ENCODE peak calls at places on chromosome 2, in five cellular contexts. N is A549, D is fibroblast of lung, J is choroid plexus epithelial cell, V is endothelial cell. Y is an unnamed sample.

GRCh38 chr2:158234497-158234896 is 132.8 kb downstream of the UPP2 start:
- DNase-seq in N (no peak), J (no peak), V (no peak), D (peak; percentile 9), Y (no peak)

GRCh38 chr2:145538661-145539319 is 1018.9 kb upstream of the ZEB2 start:
- DNase-seq in D (peak; percentile 37), V (no peak), N (no peak), J (no peak), Y (no peak)

GRCh38 chr2:196315388-196316049 is 144.1 kb upstream of the STK17B start:
- DNase-seq in J (peak; percentile 56), D (peak; percentile 30), N (peak; percentile 76), V (no peak), Y (no peak)

GRCh38 chr2:153487482-153487881 is 8.9 kb upstream of the RPRM start:
- DNase-seq in V (no peak), D (no peak), J (no peak), N (no peak), Y (no peak)

GRCh38 chr2:10260130-10260529 is 42.6 kb upstream of the HPCAL1 start:
- DNase-seq in J (no peak), D (peak; percentile 23), N (no peak), V (no peak), Y (no peak)

GRCh38 chr2:6917071-6917760 is at the start of gene RNF144A:
- DNase-seq in V (peak; percentile 85), N (peak; percentile 53), J (peak; percentile 54), D (peak; percentile 16), Y (no peak)

GRCh38 chr2:6674381-6674780 is 191.3 kb downstream of the CMPK2 start:
- DNase-seq in N (no peak), D (no peak), V (no peak), J (peak; percentile 3), Y (no peak)

GRCh38 chr2:225488743-225489142 is 89.2 kb downstream of the NYAP2 start:
- DNase-seq in J (no peak), N (no peak), V (no peak), D (no peak), Y (no peak)

GRCh38 chr2:219435701-219436100 is 1.1 kb downstream of the SPEG start:
- DNase-seq in V (no peak), D (no peak), N (no peak), J (no peak), Y (no peak)

GRCh38 chr2:163187119-163187518 is 348.6 kb upstream of the KCNH7 start:
- DNase-seq in J (no peak), N (no peak), D (no peak), V (no peak), Y (no peak)

GRCh38 chr2:163187995-163188655 is 349.6 kb upstream of the KCNH7 start:
- DNase-seq in N (no peak), D (no peak), J (no peak), V (no peak), Y (no peak)

GRCh38 chr2:163191372-163191771 is 352.8 kb upstream of the KCNH7 start:
- DNase-seq in V (peak; percentile 30), D (peak; percentile 64), N (peak; percentile 69), J (peak; percentile 82), Y (no peak)
- TF ChIP-seq CTCF in V (peak; percentile 59), D (peak; percentile 62), N (peak; percentile 87), J (peak; percentile 75), Y (no peak)

GRCh38 chr2:177905640-177906039 is 166.9 kb downstream of the PDE11A start:
- DNase-seq in D (no peak), N (no peak), J (no peak), V (no peak), Y (no peak)
- TF ChIP-seq CTCF in D (no peak), N (no peak), J (no peak), V (no peak), Y (no peak)

GRCh38 chr2:152171733-152172132 is 3.8 kb downstream of the STAM2 start:
- DNase-seq in J (peak; percentile 25), V (no peak), D (no peak), N (peak; percentile 82), Y (no peak)

GRCh38 chr2:152166633-152167032 is 8.9 kb downstream of the STAM2 start:
- DNase-seq in D (peak; percentile 63), J (peak; percentile 70), N (no peak), V (no peak), Y (no peak)

GRCh38 chr2:152165306-152165705 is 10.3 kb downstream of the STAM2 start:
- DNase-seq in J (no peak), V (no peak), D (no peak), N (no peak), Y (no peak)

GRCh38 chr2:152165780-152166179 is 9.8 kb downstream of the STAM2 start:
- DNase-seq in D (no peak), N (no peak), V (no peak), J (no peak), Y (no peak)

DNA sequence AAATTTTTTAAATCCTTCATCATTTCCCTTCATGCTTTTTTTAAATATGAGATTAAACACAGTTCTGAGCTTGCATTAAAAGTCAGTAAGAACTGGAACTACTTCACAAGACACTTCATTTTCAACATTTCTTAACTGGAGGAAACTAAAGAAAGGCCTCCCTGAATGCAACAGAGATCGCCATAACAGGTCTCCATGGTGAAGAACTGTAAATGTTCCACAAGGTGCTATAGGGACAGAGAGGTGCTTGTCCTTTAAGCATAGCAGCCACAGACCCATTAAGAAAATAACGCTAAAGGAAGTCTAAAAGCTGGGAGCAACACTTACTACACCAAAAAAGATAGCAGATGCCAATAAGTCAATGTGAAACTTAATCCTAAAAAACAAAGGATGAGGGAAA is 8.5 kb downstream of the STAM2 start:
- DNase-seq in V (no peak), D (no peak), J (peak; percentile 33), N (no peak), Y (no peak)
- TF ChIP-seq CTCF in V (no peak), D (no peak), J (no peak), N (no peak), Y (no peak)

GRCh38 chr2:238287702-238288649 is at the start of gene PER2:
- DNase-seq in N (peak; percentile 91), J (peak; percentile 88), D (peak; percentile 71), V (peak; percentile 49), Y (peak; percentile 48)
- TF ChIP-seq CTCF in N (peak; percentile 19), J (peak; percentile 15), D (no peak), V (no peak), Y (no peak)

DNA sequence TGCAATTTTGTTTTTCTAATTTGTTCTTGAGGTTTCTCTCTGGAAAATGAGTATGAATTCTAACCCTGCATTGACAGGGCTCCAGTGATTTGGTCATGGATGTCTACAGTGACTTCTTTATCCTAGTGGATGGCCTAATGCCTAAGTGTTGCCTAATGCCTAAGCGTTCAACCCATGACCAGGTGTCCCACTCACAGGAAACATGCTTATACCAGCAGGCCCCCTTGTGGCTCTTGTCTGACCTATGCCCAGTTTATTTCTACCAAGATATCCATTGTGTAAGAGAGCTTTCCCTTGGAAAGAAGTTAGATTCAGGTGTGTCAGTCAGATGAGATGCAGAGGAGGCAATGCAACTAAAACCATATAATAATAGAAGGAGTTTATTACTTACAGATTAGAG is 77.8 kb upstream of the HNMT start:
- DNase-seq in V (peak; percentile 11), D (no peak), J (no peak), N (peak; percentile 52), Y (no peak)
- TF ChIP-seq CTCF in V (no peak), D (no peak), J (peak; percentile 2), N (no peak), Y (no peak)

DNA sequence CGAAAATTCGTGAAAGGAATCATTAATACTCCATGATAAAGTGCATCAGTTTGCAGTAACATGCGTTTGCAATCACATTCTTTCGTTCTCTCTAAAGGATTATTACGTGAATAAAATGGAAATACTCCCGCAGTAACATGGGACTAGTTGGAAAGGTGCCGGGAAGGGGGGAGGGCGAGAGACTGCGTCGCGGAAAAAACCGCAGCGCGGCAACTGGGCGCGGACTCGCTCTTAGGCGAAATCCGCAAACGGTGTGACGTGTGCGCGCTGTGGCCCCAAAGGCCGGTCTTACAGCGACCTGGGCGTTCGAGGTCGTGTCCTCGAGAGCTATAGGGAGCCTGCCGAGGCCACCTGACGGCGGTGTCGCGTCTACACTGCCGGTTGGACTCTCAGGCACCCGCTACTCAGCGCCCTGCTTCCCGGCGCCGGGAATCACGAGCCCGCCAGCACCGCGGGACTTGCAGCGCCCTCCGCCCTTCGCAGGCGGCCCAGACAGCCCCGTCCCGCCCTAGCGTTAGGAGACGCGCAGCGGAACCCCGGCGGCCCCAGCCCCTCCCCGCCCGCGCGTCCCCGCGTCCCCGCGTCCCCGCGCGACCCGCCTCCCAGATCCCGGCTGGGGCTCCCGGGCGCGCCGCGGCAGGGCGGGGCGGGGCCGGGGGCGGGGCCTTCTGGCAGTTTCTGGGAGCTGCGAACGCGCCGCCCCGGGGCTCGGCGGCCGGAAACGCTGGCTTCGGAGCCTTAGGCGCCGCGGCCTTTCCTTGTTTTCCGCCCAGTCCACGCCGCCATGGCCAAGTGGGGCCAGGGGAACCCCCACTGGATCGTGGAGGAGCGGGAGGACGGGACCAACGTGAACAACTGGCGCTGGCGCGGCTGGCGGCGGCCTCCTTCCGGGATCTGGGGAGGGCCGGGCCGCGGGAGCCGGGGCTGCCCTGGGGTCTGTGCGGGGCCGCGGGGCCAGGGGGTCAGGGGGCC is 15.1 kb downstream of the C2orf74 start:
- DNase-seq in D (peak; percentile 92), N (peak; percentile 97), V (peak; percentile 99), J (peak; percentile 93), Y (peak; percentile 61)
- TF ChIP-seq CTCF in D (no peak), N (peak; percentile 17), V (no peak), J (no peak), Y (no peak)

GRCh38 chr2:126723281-126723815 is 67.4 kb downstream of the GYPC start:
- DNase-seq in J (no peak), D (no peak), V (no peak), N (no peak), Y (no peak)

GRCh38 chr2:126720031-126720368 is 64.0 kb downstream of the GYPC start:
- DNase-seq in J (peak; percentile 20), D (no peak), N (no peak), V (no peak), Y (no peak)

GRCh38 chr2:126722081-126722480 is 66.1 kb downstream of the GYPC start:
- DNase-seq in J (no peak), D (no peak), V (no peak), N (no peak), Y (no peak)

GRCh38 chr2:126720647-126721046 is 64.7 kb downstream of the GYPC start:
- DNase-seq in N (no peak), V (no peak), J (peak; percentile 31), D (no peak), Y (no peak)

DNA sequence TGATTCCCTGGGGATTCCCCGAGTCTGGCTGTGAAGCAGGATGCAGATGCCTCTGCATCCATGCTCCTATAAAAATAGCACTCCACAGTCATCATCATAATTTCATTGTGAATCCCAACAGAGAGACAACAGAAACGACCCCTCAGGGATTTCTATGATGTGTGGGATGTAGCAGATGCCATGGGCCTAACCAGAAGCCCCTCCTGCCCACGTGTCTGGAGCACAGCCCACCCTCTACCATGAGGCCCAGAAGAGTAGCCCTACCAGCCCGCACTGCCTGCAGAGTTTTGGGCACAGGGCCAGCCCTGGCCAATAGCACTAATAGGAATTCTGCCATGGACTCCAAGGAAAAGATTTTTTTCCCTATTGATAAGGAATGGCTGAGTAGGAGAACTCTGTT is 66.6 kb downstream of the GYPC start:
- DNase-seq in N (no peak), D (no peak), V (no peak), J (no peak), Y (no peak)
- TF ChIP-seq CTCF in N (no peak), D (no peak), V (no peak), J (no peak), Y (no peak)

GRCh38 chr2:238173692-238174091 is 14.9 kb downstream of the ERFE start:
- DNase-seq in J (no peak), D (no peak), V (no peak), N (no peak), Y (no peak)
- TF ChIP-seq CTCF in J (peak; percentile 31), D (no peak), V (no peak), N (no peak), Y (no peak)

Y was measured in omental fat pad.